ENCODE peak calls at places on chromosomes 6 and 20, in eight cellular contexts. V, C, T, W, G, H, Y and J are unnamed samples.

GRCh38 chr6:69732045-69732444 is 64.8 kb downstream of the LMBRD1 start:
- DNase-seq in V (no peak), C (no peak), T (no peak), W (no peak), G (no peak), H (no peak), Y (no peak), J (no peak)

GRCh38 chr6:53347921-53348435 is 772 bp downstream of the ELOVL5 start:
- DNase-seq in V (peak), C (peak), T (no peak), W (peak), G (peak), H (peak), Y (no peak), J (no peak)

GRCh38 chr20:24004470-24004869 is 15.9 kb upstream of the GGTLC1 start:
- DNase-seq in V (no peak), C (no peak), T (no peak), W (no peak), G (no peak), H (peak), Y (no peak), J (no peak)

GRCh38 chr6:151539506-151540268 is 45.9 kb downstream of the CCDC170 start:
- DNase-seq in V (no peak), C (peak), T (no peak), W (no peak), G (no peak), H (no peak), Y (no peak), J (no peak)

GRCh38 chr6:169520104-169520503 is 181.7 kb downstream of the WDR27 start:
- DNase-seq in V (peak), C (peak), T (no peak), W (no peak), G (no peak), H (no peak), Y (peak), J (no peak)

GRCh38 chr6:66896415-66896814 is 1189.4 kb upstream of the EYS start:
- DNase-seq in V (no peak), C (no peak), T (no peak), W (no peak), G (no peak), H (no peak), Y (peak), J (no peak)

GRCh38 chr6:33570806-33571636 is 9.1 kb downstream of the BAK1 start:
- DNase-seq in V (peak), C (peak), T (peak), W (peak), G (peak), H (peak), Y (peak), J (no peak)

GRCh38 chr6:87722831-87723726 is 21.0 kb upstream of the AKIRIN2 start:
- DNase-seq in V (peak), C (peak), T (peak), W (no peak), G (peak), H (peak), Y (peak), J (peak)